ENCODE peak calls at places on chromosomes 11 and 22, in five cellular contexts. Z, D, U, M and R are unnamed samples.

GRCh38 chr22:23243006-23243573 is 62.8 kb downstream of the BCR start:
- DNase-seq in Z (peak; percentile 52), D (no peak), U (no peak), M (no peak), R (no peak)

GRCh38 chr11:43021466-43021865 is 290.3 kb upstream of the API5 start:
- DNase-seq in Z (no peak), D (peak; percentile 21), U (peak; percentile 12), M (no peak), R (no peak)

GRCh38 chr22:23837496-23837859 is 1.3 kb downstream of the DERL3 start:
- DNase-seq in Z (no peak), D (no peak), U (no peak), M (peak; percentile 13), R (no peak)

GRCh38 chr22:49158741-49159564 is 668.7 kb downstream of the BRD1 start:
- DNase-seq in Z (no peak), D (no peak), U (no peak), M (no peak), R (no peak)

GRCh38 chr11:101759771-101760450 is 154.9 kb upstream of the CEP126 start:
- DNase-seq in Z (no peak), D (no peak), U (no peak), M (no peak), R (no peak)

GRCh38 chr11:35324981-35325380 is 94.4 kb downstream of the SLC1A2 start:
- DNase-seq in Z (no peak), D (no peak), U (no peak), M (no peak), R (no peak)

GRCh38 chr11:73428227-73428626 is 52.0 kb downstream of the RELT start:
- DNase-seq in Z (no peak), D (no peak), U (no peak), M (no peak), R (no peak)

GRCh38 chr11:75219869-75220268 is 20.7 kb upstream of the TPBGL start:
- DNase-seq in Z (no peak), D (no peak), U (no peak), M (no peak), R (no peak)

GRCh38 chr11:21582791-21583190 is 610.1 kb upstream of the ANO5 start:
- DNase-seq in Z (no peak), D (no peak), U (no peak), M (no peak), R (no peak)

GRCh38 chr11:79809487-79809886 is 368.7 kb upstream of the TENM4 start:
- DNase-seq in Z (no peak), D (no peak), U (peak; percentile 14), M (no peak), R (no peak)

GRCh38 chr11:91587131-91587530 is 637.5 kb upstream of the FAT3 start:
- DNase-seq in Z (no peak), D (no peak), U (no peak), M (no peak), R (no peak)

GRCh38 chr11:3880724-3881123 is 25.3 kb downstream of the STIM1 start:
- DNase-seq in Z (no peak), D (no peak), U (no peak), M (no peak), R (no peak)

GRCh38 chr11:109303342-109303741 is 118.6 kb upstream of the C11orf87 start:
- DNase-seq in Z (no peak), D (no peak), U (no peak), M (no peak), R (no peak)

GRCh38 chr11:128453444-128454336 is 133.7 kb downstream of the ETS1 start:
- DNase-seq in Z (no peak), D (peak; percentile 62), U (peak; percentile 65), M (peak; percentile 73), R (peak; percentile 41)

GRCh38 chr11:119602745-119603373 is 126.1 kb downstream of the NECTIN1 start:
- DNase-seq in Z (no peak), D (no peak), U (no peak), M (no peak), R (no peak)

GRCh38 chr22:17786435-17787158 is 12.3 kb upstream of the BID start:
- DNase-seq in Z (no peak), D (peak; percentile 65), U (peak; percentile 65), M (peak; percentile 78), R (no peak)

GRCh38 chr11:15769203-15769602 is 587.1 kb downstream of the SOX6 start:
- DNase-seq in Z (no peak), D (no peak), U (peak; percentile 80), M (no peak), R (no peak)

GRCh38 chr11:32891657-32892354 is 805 bp upstream of the QSER1 start:
- DNase-seq in Z (no peak), D (peak; percentile 46), U (peak; percentile 54), M (no peak), R (no peak)

GRCh38 chr11:32526715-32527114 is 56.9 kb upstream of the EIF3M start:
- DNase-seq in Z (no peak), D (no peak), U (no peak), M (no peak), R (no peak)

GRCh38 chr11:19472679-19473078 is 231.9 kb upstream of the E2F8 start:
- DNase-seq in Z (no peak), D (no peak), U (no peak), M (no peak), R (no peak)

GRCh38 chr11:126231725-126232459 is 20.3 kb downstream of the FAM118B start:
- DNase-seq in Z (no peak), D (no peak), U (no peak), M (no peak), R (no peak)

GRCh38 chr22:16608931-16609330 is 16.3 kb upstream of the CCT8L2 start:
- DNase-seq in Z (no peak), D (no peak), U (no peak), M (peak; percentile 21), R (no peak)

GRCh38 chr11:3148990-3149851 is 15.9 kb downstream of the OSBPL5 start:
- DNase-seq in Z (no peak), D (no peak), U (no peak), M (no peak), R (no peak)

GRCh38 chr22:45758603-45759002 is 87.0 kb downstream of the ATXN10 start:
- DNase-seq in Z (no peak), D (no peak), U (no peak), M (no peak), R (no peak)

GRCh38 chr22:18110194-18110943 is at the start of gene TUBA8:
- DNase-seq in Z (no peak), D (peak; percentile 44), U (peak; percentile 24), M (peak; percentile 75), R (no peak)

GRCh38 chr11:119678351-119678750 is 50.6 kb downstream of the NECTIN1 start:
- DNase-seq in Z (no peak), D (no peak), U (no peak), M (no peak), R (no peak)

GRCh38 chr22:28600546-28601143 is 79.0 kb downstream of the TTC28 start:
- DNase-seq in Z (no peak), D (no peak), U (peak; percentile 33), M (no peak), R (no peak)

GRCh38 chr11:46330887-46331652 is 16.2 kb upstream of the DGKZ start:
- DNase-seq in Z (peak; percentile 36), D (no peak), U (no peak), M (no peak), R (no peak)

GRCh38 chr11:1854132-1854948 is 1.5 kb downstream of the LSP1 start:
- DNase-seq in Z (no peak), D (no peak), U (no peak), M (no peak), R (no peak)

GRCh38 chr22:45105281-45105700 is 58.4 kb upstream of the NUP50 start:
- DNase-seq in Z (no peak), D (peak; percentile 82), U (peak; percentile 15), M (no peak), R (no peak)

GRCh38 chr11:67656278-67656922 is 5.9 kb upstream of the ACY3 start:
- DNase-seq in Z (no peak), D (no peak), U (no peak), M (no peak), R (no peak)

GRCh38 chr22:35344956-35345690 is 35.8 kb upstream of the HMOX1 start:
- DNase-seq in Z (no peak), D (no peak), U (no peak), M (no peak), R (no peak)
- TF ChIP-seq CTCF in Z (no peak), D (no peak), U (no peak), M (no peak), R (no peak)

DNA sequence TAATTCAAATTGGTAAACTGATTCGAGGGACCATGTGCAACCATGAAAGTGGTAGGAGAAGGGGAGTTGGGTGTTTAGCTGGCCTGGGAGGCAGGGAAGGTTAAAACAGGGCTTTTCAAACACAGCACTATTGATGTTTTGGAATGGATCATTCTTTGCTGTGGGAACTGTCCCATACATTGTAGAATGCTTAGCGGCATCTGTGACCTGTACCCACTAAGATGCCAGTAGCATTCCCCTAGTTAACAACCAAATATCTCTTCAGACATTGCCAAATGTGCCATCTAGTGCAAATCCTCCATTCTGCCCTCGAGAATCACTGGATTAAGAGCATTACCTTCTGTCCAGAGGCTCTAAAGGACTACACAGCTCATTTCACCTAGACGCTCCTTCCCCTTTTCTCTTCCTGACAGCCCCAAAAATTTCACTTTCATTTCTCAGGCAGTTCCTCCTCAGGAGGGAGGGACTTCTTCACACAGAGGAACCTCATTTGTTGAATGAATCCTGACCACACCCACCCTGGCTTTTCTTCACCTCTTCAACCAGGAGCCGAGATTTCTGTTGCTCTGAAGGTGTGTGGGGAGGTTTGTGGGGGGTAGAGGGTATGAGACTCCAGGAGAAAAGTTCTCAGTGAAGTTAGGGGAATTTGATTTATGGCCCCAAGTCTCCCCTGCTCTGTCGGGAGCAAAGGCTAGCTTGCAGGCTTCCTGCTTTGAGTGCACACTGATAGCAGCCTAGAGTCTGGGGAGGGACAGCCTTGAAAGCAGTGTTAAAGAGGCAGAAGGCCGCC is at the start of gene TRIM34:
- DNase-seq in Z (peak; percentile 43), D (peak; percentile 89), U (peak; percentile 89), M (no peak), R (peak; percentile 77)
- TF ChIP-seq CTCF in Z (no peak), D (no peak), U (no peak), M (no peak), R (no peak)

DNA sequence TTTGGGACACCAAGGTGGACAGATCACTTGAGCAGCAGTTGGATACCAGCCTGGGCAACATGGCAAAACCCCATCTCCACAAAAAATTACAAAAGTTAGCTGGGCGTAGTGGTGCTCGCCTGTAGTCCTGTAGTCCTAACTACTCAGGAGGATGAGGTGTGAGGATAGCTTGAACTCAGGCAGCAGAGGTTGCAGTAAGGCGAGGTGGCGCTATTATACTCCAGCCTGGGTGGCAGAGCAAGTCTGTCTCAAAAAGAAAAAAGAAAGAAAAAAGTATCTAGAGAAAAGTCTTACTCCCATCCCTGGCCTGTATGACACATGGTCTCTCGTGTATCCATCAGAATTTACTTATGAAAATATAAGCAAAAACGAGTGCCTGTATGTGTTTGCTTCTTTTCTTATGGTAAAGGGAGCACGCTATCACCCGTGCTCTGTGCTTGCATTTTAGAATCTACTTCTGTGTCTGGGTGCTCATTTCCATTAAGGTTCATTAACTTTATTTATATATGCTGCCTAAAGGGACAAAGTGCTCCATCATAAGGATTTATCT is 15.4 kb upstream of the CPT1A start:
- DNase-seq in Z (no peak), D (no peak), U (peak; percentile 30), M (no peak), R (no peak)
- TF ChIP-seq CTCF in Z (no peak), D (no peak), U (no peak), M (no peak), R (no peak)

DNA sequence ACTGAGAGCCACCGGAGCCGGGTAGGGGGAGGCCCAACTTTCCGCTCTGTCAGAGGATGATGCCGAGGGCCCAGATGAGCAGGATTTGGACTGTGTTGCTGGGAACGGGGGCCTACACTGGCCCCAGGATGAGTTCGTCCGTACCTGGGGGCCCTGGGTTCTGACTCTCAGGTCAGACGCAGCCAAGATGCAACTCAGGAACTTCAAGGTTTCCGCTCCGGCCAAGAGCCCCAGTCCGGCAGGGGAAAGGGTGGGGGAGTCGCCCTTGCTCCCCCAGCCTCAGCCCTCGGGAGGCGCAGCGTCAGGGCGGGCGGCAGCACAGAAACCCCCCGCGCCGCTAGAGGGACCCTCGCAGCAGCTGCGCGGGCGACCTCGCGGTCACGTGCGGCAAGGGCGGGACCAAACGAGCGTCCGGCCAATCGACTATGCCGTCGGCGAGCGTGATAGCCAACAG is 241 bp upstream of the ARL2 start:
- DNase-seq in Z (peak; percentile 80), D (peak; percentile 94), U (peak; percentile 92), M (peak; percentile 92), R (peak; percentile 91)
- TF ChIP-seq CTCF in Z (peak; percentile 58), D (peak; percentile 4), U (no peak), M (no peak), R (peak; percentile 44)